ENCODE peak calls at places on chromosomes 6 and 20, in ten cellular contexts. C is GM13976; V is AG20443; I is NCI-H2171 treated with DMSO at 0.1 percent for 48 hours; Q is colonic mucosa; E is neural crest cell; W is effector memory CD8-positive, alpha-beta T cell; T is HT-29; G is OCI-M1; K is ACHN. H is an unnamed sample.

GRCh38 chr20:59230385-59230784 is 66.8 kb downstream of the ZNF831 start:
- DNase-seq in W (no peak), E (no peak), I (no peak), C (no peak), K (no peak), Q (no peak), T (no peak), V (no peak), G (no peak), H (no peak)

GRCh38 chr6:109284675-109285074 is 97.6 kb downstream of the CD164 start:
- DNase-seq in T (no peak), E (no peak), V (no peak), K (no peak), W (no peak), C (no peak), Q (no peak), G (peak; percentile 65), I (peak; percentile 25), H (no peak)

GRCh38 chr6:37777272-37777736 is 42.2 kb upstream of the ZFAND3 start:
- DNase-seq in W (no peak), I (peak; percentile 65), T (no peak), V (no peak), Q (no peak), K (no peak), C (peak; percentile 69), G (no peak), E (no peak), H (no peak)

GRCh38 chr20:48606841-48607543 is 220.8 kb downstream of the PREX1 start:
- DNase-seq in E (no peak), I (no peak), Q (no peak), V (no peak), W (no peak), G (no peak), K (no peak), C (no peak), T (no peak), H (no peak)

GRCh38 chr20:36957875-36958667 is 6.6 kb upstream of the SAMHD1 start:
- DNase-seq in V (no peak), Q (no peak), W (no peak), I (no peak), G (peak; percentile 80), C (no peak), T (no peak), E (no peak), K (no peak), H (peak; percentile 56)

GRCh38 chr6:116624036-116624805 is 7.9 kb downstream of the RSPH4A start:
- DNase-seq in V (no peak), Q (no peak), T (peak; percentile 22), C (no peak), G (peak; percentile 26), K (peak; percentile 1), E (no peak), W (no peak), I (no peak), H (no peak)

GRCh38 chr20:48456361-48457184 is 371.2 kb downstream of the PREX1 start:
- DNase-seq in T (no peak), V (no peak), I (peak; percentile 91), E (no peak), C (peak; percentile 74), G (no peak), Q (no peak), K (no peak), W (no peak), H (no peak)

GRCh38 chr6:117025310-117025709 is 148.3 kb downstream of the RFX6 start:
- DNase-seq in T (no peak), E (no peak), C (no peak), K (no peak), Q (no peak), W (no peak), I (no peak), G (no peak), V (no peak), H (no peak)

GRCh38 chr6:100886078-100886477 is 4.9 kb upstream of the ASCC3 start:
- DNase-seq in C (no peak), I (no peak), W (no peak), Q (no peak), K (peak; percentile 66), V (peak; percentile 44), G (no peak), E (no peak), T (no peak), H (no peak)

GRCh38 chr6:51552400-51552799 is 535.0 kb downstream of the PKHD1 start:
- DNase-seq in K (no peak), T (no peak), G (no peak), E (no peak), V (no peak), W (no peak), I (no peak), Q (no peak), C (no peak), H (no peak)

GRCh38 chr20:21705466-21706344 is at the start of gene PAX1:
- DNase-seq in Q (no peak), I (no peak), E (no peak), T (no peak), V (peak; percentile 47), C (no peak), G (no peak), K (no peak), W (no peak), H (no peak)

GRCh38 chr20:36311141-36311853 is 5.2 kb downstream of the DLGAP4 start:
- DNase-seq in E (no peak), K (no peak), G (no peak), T (no peak), V (peak; percentile 56), I (no peak), Q (no peak), W (no peak), C (no peak), H (no peak)

GRCh38 chr6:111057074-111057752 is 30.1 kb upstream of the SLC16A10 start:
- DNase-seq in Q (no peak), G (peak; percentile 78), K (peak; percentile 56), W (no peak), I (peak; percentile 67), V (peak; percentile 59), T (peak; percentile 50), C (peak; percentile 40), E (no peak), H (peak; percentile 74)

GRCh38 chr6:34743625-34744293 is 13.5 kb upstream of the SNRPC start:
- DNase-seq in C (no peak), G (no peak), Q (no peak), T (no peak), I (no peak), E (no peak), V (no peak), K (no peak), W (no peak), H (no peak)

GRCh38 chr6:68572525-68572924 is 62.6 kb upstream of the ADGRB3 start:
- DNase-seq in K (peak; percentile 46), V (no peak), C (peak; percentile 40), E (peak; percentile 2), T (peak; percentile 41), Q (no peak), I (peak; percentile 84), W (no peak), G (peak; percentile 85), H (peak; percentile 0)

GRCh38 chr20:46324960-46325703 is 16.8 kb upstream of the CDH22 start:
- DNase-seq in I (peak; percentile 31), T (peak; percentile 76), V (peak; percentile 42), W (no peak), G (peak; percentile 58), E (peak; percentile 45), K (peak; percentile 40), C (no peak), Q (peak; percentile 23), H (peak; percentile 24)

GRCh38 chr6:130752292-130752691 is 74.9 kb upstream of the SMLR1 start:
- DNase-seq in E (no peak), G (no peak), T (no peak), K (no peak), C (no peak), Q (no peak), W (no peak), I (no peak), V (no peak), H (no peak)

GRCh38 chr20:61932199-61932592 is 133.5 kb downstream of the TAF4 start:
- DNase-seq in W (no peak), T (no peak), C (no peak), Q (no peak), V (no peak), K (no peak), I (no peak), G (no peak), E (no peak), H (no peak)

GRCh38 chr6:159108438-159108985 is 60.7 kb upstream of the FNDC1 start:
- DNase-seq in C (no peak), I (peak; percentile 66), G (no peak), T (no peak), Q (no peak), V (no peak), W (no peak), E (no peak), K (no peak), H (no peak)